ENCODE peak calls at places on chromosome 1, in four cellular contexts. G is effector memory CD4-positive, alpha-beta T cell; T is left ventricle myocardium inferior; I is AG09319. X is an unnamed sample.

GRCh38 chr1:48726557-48726956 is 50.1 kb downstream of the BEND5 start:
- DNase-seq in G (no peak), T (no peak), I (no peak), X (no peak)

GRCh38 chr1:67787746-67788145 is 45.5 kb downstream of the GNG12 start:
- DNase-seq in G (no peak), T (no peak), I (no peak), X (no peak)

GRCh38 chr1:25204797-25205441 is 27.4 kb downstream of the SYF2 start:
- DNase-seq in G (no peak), T (no peak), I (peak), X (no peak)

GRCh38 chr1:203992440-203992839 is 80.5 kb upstream of the SOX13 start:
- DNase-seq in G (no peak), T (no peak), I (no peak), X (no peak)

GRCh38 chr1:179129702-179130473 is 48.0 kb downstream of the TOR3A start:
- DNase-seq in G (no peak), T (no peak), I (no peak), X (no peak)

GRCh38 chr1:204494281-204495077 is at the start of gene PIK3C2B:
- DNase-seq in G (peak), T (peak), I (peak), X (peak)

GRCh38 chr1:61322769-61323168 is 240.4 kb downstream of the NFIA start:
- DNase-seq in G (no peak), T (no peak), I (no peak), X (no peak)

GRCh38 chr1:221824909-221825308 is 83.0 kb upstream of the DUSP10 start:
- DNase-seq in G (no peak), T (no peak), I (no peak), X (no peak)

GRCh38 chr1:198825254-198825653 is 186.4 kb downstream of the PTPRC start:
- DNase-seq in G (no peak), T (no peak), I (no peak), X (no peak)

GRCh38 chr1:32400876-32401631 is 6.8 kb upstream of the BSDC1 start:
- DNase-seq in G (peak), T (peak), I (peak), X (peak)

GRCh38 chr1:2135425-2135824 is 59.1 kb downstream of the FAAP20 start:
- DNase-seq in G (no peak), T (peak), I (no peak), X (no peak)

GRCh38 chr1:202068596-202068995 is 54.1 kb upstream of the GPR37L1 start:
- DNase-seq in G (no peak), T (no peak), I (no peak), X (no peak)

GRCh38 chr1:156812293-156812990 is 4.2 kb downstream of the SH2D2A start:
- DNase-seq in G (no peak), T (no peak), I (no peak), X (no peak)

GRCh38 chr1:60842294-60842693 is 240.1 kb upstream of the NFIA start:
- DNase-seq in G (no peak), T (no peak), I (no peak), X (no peak)

GRCh38 chr1:117657031-117657430 is 51.2 kb downstream of the TENT5C start:
- DNase-seq in G (no peak), T (no peak), I (peak), X (no peak)

GRCh38 chr1:46159516-46159915 is 15.4 kb upstream of the TSPAN1 start:
- DNase-seq in G (no peak), T (no peak), I (no peak), X (no peak)

GRCh38 chr1:180256353-180257027 is 26.4 kb downstream of the LHX4 start:
- DNase-seq in G (no peak), T (no peak), I (no peak), X (no peak)

GRCh38 chr1:36359383-36359782 is 26.3 kb downstream of the STK40 start:
- DNase-seq in G (no peak), T (no peak), I (no peak), X (no peak)

GRCh38 chr1:207890136-207890738 is 20.7 kb downstream of the CD34 start:
- DNase-seq in G (no peak), T (peak), I (peak), X (no peak)